ENCODE peak calls at places on chromosomes 1 and 21, in six cellular contexts. B is stimulated activated CD4-positive, alpha-beta T cell treated with anti-CD3 and anti-CD28 coated beads, TNF-alpha, amount 100 ng/mL, for 1 hour; P is HL-60; I is ecto neural progenitor cell; N is GDM1; E is T-helper 1 cell. X is an unnamed sample.
A peak's percentile ranks its signal among the peaks of the same experiment; 100 is the strongest.

GRCh38 chr1:51663105-51663504 is 46.2 kb downstream of the OSBPL9 start:
- DNase-seq in B (no peak), P (no peak), I (no peak), N (no peak), E (no peak), X (no peak)

GRCh38 chr1:61757945-61758344 is 15.7 kb downstream of the PATJ start:
- DNase-seq in B (no peak), P (no peak), I (no peak), N (no peak), E (no peak), X (no peak)

GRCh38 chr1:92989936-92990582 is 28.8 kb upstream of the DIPK1A start:
- DNase-seq in B (no peak), P (no peak), I (no peak), N (no peak), E (no peak), X (no peak)

GRCh38 chr1:227728059-227728891 is 6.8 kb downstream of the JMJD4 start:
- DNase-seq in B (peak; percentile 51), P (no peak), I (peak; percentile 83), N (peak; percentile 22), E (peak; percentile 67), X (no peak)

GRCh38 chr1:25581764-25582163 is 34.8 kb upstream of the MAN1C1 start:
- DNase-seq in B (no peak), P (no peak), I (no peak), N (no peak), E (no peak), X (no peak)

GRCh38 chr1:221237587-221237986 is 358.3 kb downstream of the HLX start:
- DNase-seq in B (no peak), P (no peak), I (no peak), N (no peak), E (no peak), X (no peak)

GRCh38 chr1:180424848-180425457 is 77.4 kb downstream of the ACBD6 start:
- DNase-seq in B (no peak), P (no peak), I (no peak), N (no peak), E (no peak), X (no peak)

GRCh38 chr1:66270122-66270812 is 263.7 kb upstream of the SGIP1 start:
- DNase-seq in B (no peak), P (no peak), I (no peak), N (no peak), E (no peak), X (no peak)

GRCh38 chr1:181345146-181345545 is 138.2 kb upstream of the CACNA1E start:
- DNase-seq in B (no peak), P (no peak), I (no peak), N (no peak), E (no peak), X (no peak)

GRCh38 chr1:204530932-204531331 is 14.7 kb downstream of the MDM4 start:
- DNase-seq in B (no peak), P (no peak), I (no peak), N (no peak), E (no peak), X (no peak)

GRCh38 chr1:44484155-44484688 is 79.2 kb downstream of the RNF220 start:
- DNase-seq in B (no peak), P (no peak), I (no peak), N (no peak), E (no peak), X (no peak)

GRCh38 chr1:197017558-197018146 is 40.3 kb downstream of the CFHR5 start:
- DNase-seq in B (no peak), P (no peak), I (no peak), N (no peak), E (no peak), X (no peak)

GRCh38 chr21:45811136-45811535 is 167.6 kb downstream of the PCBP3 start:
- DNase-seq in B (no peak), P (no peak), I (no peak), N (no peak), E (no peak), X (no peak)

GRCh38 chr1:225882699-225883615 is 777 bp upstream of the TMEM63A start:
- DNase-seq in B (peak; percentile 25), P (no peak), I (no peak), N (no peak), E (peak; percentile 31), X (no peak)

GRCh38 chr1:185045793-185046441 is 559 bp downstream of the RNF2 start:
- DNase-seq in B (no peak), P (no peak), I (peak; percentile 75), N (no peak), E (no peak), X (peak; percentile 71)

GRCh38 chr1:27603962-27604578 is at the start of gene AHDC1:
- DNase-seq in B (peak; percentile 80), P (peak; percentile 79), I (peak; percentile 96), N (peak; percentile 88), E (peak; percentile 91), X (peak; percentile 96)

GRCh38 chr1:27637052-27637451 is 2.1 kb upstream of the FGR start:
- DNase-seq in B (no peak), P (no peak), I (no peak), N (no peak), E (no peak), X (no peak)

GRCh38 chr1:20197329-20197791 is 11.0 kb upstream of the PLA2G2C start:
- DNase-seq in B (no peak), P (no peak), I (no peak), N (no peak), E (no peak), X (no peak)

GRCh38 chr1:247421074-247421473 is 5.1 kb downstream of the NLRP3 start:
- DNase-seq in B (no peak), P (no peak), I (no peak), N (no peak), E (no peak), X (no peak)

GRCh38 chr1:157219182-157219581 is 81.0 kb upstream of the ETV3 start:
- DNase-seq in B (no peak), P (no peak), I (no peak), N (no peak), E (no peak), X (no peak)

GRCh38 chr1:166811691-166812090 is 27.6 kb upstream of the POGK start:
- DNase-seq in B (no peak), P (no peak), I (no peak), N (no peak), E (no peak), X (no peak)

GRCh38 chr1:96352733-96353132 is 368.9 kb upstream of the PTBP2 start:
- DNase-seq in B (no peak), P (no peak), I (no peak), N (no peak), E (no peak), X (no peak)

GRCh38 chr1:24018611-24019580 is 38.8 kb upstream of the SRSF10 start:
- DNase-seq in B (no peak), P (no peak), I (peak; percentile 70), N (no peak), E (no peak), X (peak; percentile 87)

GRCh38 chr1:89545264-89546038 is 20.8 kb downstream of the LRRC8B start:
- DNase-seq in B (no peak), P (no peak), I (no peak), N (no peak), E (no peak), X (no peak)

GRCh38 chr1:231517076-231517475 is 11.4 kb upstream of the TSNAX start:
- DNase-seq in B (no peak), P (no peak), I (no peak), N (no peak), E (no peak), X (no peak)

GRCh38 chr1:180247061-180247460 is 17.0 kb downstream of the LHX4 start:
- DNase-seq in B (no peak), P (peak; percentile 74), I (no peak), N (no peak), E (no peak), X (no peak)

GRCh38 chr1:85672031-85672430 is 36.2 kb downstream of the ZNHIT6 start:
- DNase-seq in B (no peak), P (no peak), I (no peak), N (no peak), E (no peak), X (no peak)

GRCh38 chr1:222250376-222250775 is 297.5 kb downstream of the HHIPL2 start:
- DNase-seq in B (no peak), P (no peak), I (no peak), N (no peak), E (no peak), X (no peak)

GRCh38 chr1:56330400-56331026 is 248.8 kb downstream of the PLPP3 start:
- DNase-seq in B (no peak), P (peak; percentile 26), I (no peak), N (no peak), E (no peak), X (no peak)

GRCh38 chr1:111729271-111729921 is 9.8 kb downstream of the INKA2 start:
- DNase-seq in B (no peak), P (no peak), I (peak; percentile 69), N (no peak), E (no peak), X (no peak)

GRCh38 chr1:182889997-182890396 is 50.9 kb downstream of the DHX9 start:
- DNase-seq in B (no peak), P (peak; percentile 29), I (no peak), N (peak; percentile 17), E (no peak), X (no peak)

GRCh38 chr1:179141592-179142244 is 59.8 kb downstream of the TOR3A start:
- DNase-seq in B (no peak), P (no peak), I (no peak), N (peak; percentile 1), E (no peak), X (no peak)

GRCh38 chr1:14561014-14561693 is 37.3 kb upstream of the KAZN start:
- DNase-seq in B (no peak), P (no peak), I (no peak), N (no peak), E (no peak), X (no peak)

GRCh38 chr21:20998886-20999285 is 677 bp downstream of the NCAM2 start:
- DNase-seq in B (no peak), P (no peak), I (no peak), N (no peak), E (no peak), X (no peak)

GRCh38 chr21:42010507-42011493 is 640 bp upstream of the ZBTB21 start:
- DNase-seq in B (no peak), P (no peak), I (peak; percentile 53), N (no peak), E (peak; percentile 37), X (no peak)

GRCh38 chr1:27332536-27333281 is 9.1 kb upstream of the SYTL1 start:
- DNase-seq in B (peak; percentile 36), P (no peak), I (peak; percentile 74), N (peak; percentile 18), E (peak; percentile 50), X (no peak)

GRCh38 chr1:162470216-162470615 is 27.4 kb upstream of the UHMK1 start:
- DNase-seq in B (no peak), P (no peak), I (no peak), N (no peak), E (no peak), X (no peak)

GRCh38 chr1:100721502-100722205 is 2.1 kb downstream of the VCAM1 start:
- DNase-seq in B (no peak), P (no peak), I (no peak), N (no peak), E (no peak), X (no peak)

GRCh38 chr1:18452550-18452949 is 28.2 kb upstream of the KLHDC7A start:
- DNase-seq in B (no peak), P (no peak), I (no peak), N (no peak), E (no peak), X (no peak)

X was measured in type B pancreatic cell.